ENCODE peak calls at places on chromosomes 1 and 21, in seven cellular contexts. L is BJ, M is neural progenitor cell, I is PC-3, N is upper lobe of left lung, V is type B pancreatic cell, J is esophagus squamous epithelium. K is an unnamed sample.

GRCh38 chr1:234619794-234620247 is 9.8 kb upstream of the IRF2BP2 start:
- DNase-seq in L (no peak), M (no peak), I (no peak), N (no peak), V (no peak), J (no peak), K (no peak)

GRCh38 chr1:64220241-64220640 is 16.8 kb downstream of the UBE2U start:
- DNase-seq in L (no peak), M (no peak), I (no peak), N (no peak), V (no peak), J (no peak), K (no peak)

GRCh38 chr1:45974541-45975269 is 157.7 kb downstream of the PIK3R3 start:
- DNase-seq in L (no peak), M (no peak), I (peak), N (no peak), V (no peak), J (no peak), K (no peak)

GRCh38 chr21:33026878-33027400 is 1.2 kb downstream of the OLIG2 start:
- DNase-seq in L (no peak), M (peak), I (no peak), N (no peak), V (no peak), J (no peak), K (no peak)

GRCh38 chr1:12013317-12013588 is 6.0 kb upstream of the MIIP start:
- DNase-seq in L (no peak), M (no peak), I (no peak), N (no peak), V (no peak), J (no peak), K (no peak)

GRCh38 chr1:181476581-181476980 is 6.7 kb upstream of the CACNA1E start:
- DNase-seq in L (no peak), M (no peak), I (no peak), N (no peak), V (no peak), J (no peak), K (no peak)

GRCh38 chr1:6180215-6180577 is at the start of gene CHD5:
- DNase-seq in L (no peak), M (peak), I (peak), N (no peak), V (no peak), J (no peak), K (peak)

GRCh38 chr1:195591917-195592672 is 1016.1 kb downstream of the KCNT2 start:
- DNase-seq in L (peak), M (no peak), I (peak), N (no peak), V (no peak), J (no peak), K (no peak)

GRCh38 chr1:145871994-145872411 is 13.1 kb upstream of the PIAS3 start:
- DNase-seq in L (no peak), M (peak), I (no peak), N (peak), V (no peak), J (no peak), K (no peak)

GRCh38 chr1:161160763-161161162 is 1.5 kb downstream of the USP21 start:
- DNase-seq in L (no peak), M (no peak), I (no peak), N (no peak), V (no peak), J (no peak), K (no peak)

GRCh38 chr1:9651565-9652378 is at the start of gene PIK3CD:
- DNase-seq in L (no peak), M (peak), I (peak), N (no peak), V (no peak), J (no peak), K (no peak)

GRCh38 chr1:113040041-113040440 is 33.0 kb upstream of the LRIG2 start:
- DNase-seq in L (no peak), M (no peak), I (no peak), N (no peak), V (no peak), J (no peak), K (no peak)

GRCh38 chr1:245168921-245169320 is 14.1 kb downstream of the KIF26B start:
- DNase-seq in L (no peak), M (no peak), I (no peak), N (no peak), V (no peak), J (no peak), K (no peak)

GRCh38 chr21:43361493-43362296 is 65.2 kb downstream of the SIK1 start:
- DNase-seq in L (no peak), M (no peak), I (no peak), N (peak), V (no peak), J (no peak), K (no peak)

GRCh38 chr1:157580179-157580827 is 17.6 kb downstream of the FCRL4 start:
- DNase-seq in L (peak), M (peak), I (peak), N (no peak), V (no peak), J (no peak), K (no peak)

DNA sequence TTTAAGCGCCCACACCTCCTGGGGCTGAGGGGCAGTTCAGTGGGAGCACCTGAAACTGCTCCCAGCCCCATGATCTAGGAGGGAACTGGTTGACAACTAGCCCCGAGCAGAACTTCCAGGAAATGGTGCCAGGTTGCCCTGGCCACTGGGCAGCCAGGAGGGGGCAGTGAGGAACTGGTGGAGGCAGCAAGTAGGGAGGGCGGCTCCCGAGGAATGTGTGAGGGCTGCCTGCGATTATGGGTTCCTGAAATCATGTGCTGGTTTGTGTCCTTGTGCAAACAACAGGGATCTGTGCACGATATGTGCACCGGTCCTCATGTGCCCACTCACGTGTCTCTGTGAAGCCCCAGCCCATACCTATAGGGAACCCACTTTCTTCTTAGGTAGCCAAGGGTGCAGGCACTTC is 9.9 kb downstream of the GPR3 start:
- DNase-seq in L (no peak), M (peak), I (peak), N (peak), V (no peak), J (no peak), K (peak)
- TF ChIP-seq CTCF in L (peak), M (peak), I (peak), N (peak), V (peak), J (peak), K (peak)

DNA sequence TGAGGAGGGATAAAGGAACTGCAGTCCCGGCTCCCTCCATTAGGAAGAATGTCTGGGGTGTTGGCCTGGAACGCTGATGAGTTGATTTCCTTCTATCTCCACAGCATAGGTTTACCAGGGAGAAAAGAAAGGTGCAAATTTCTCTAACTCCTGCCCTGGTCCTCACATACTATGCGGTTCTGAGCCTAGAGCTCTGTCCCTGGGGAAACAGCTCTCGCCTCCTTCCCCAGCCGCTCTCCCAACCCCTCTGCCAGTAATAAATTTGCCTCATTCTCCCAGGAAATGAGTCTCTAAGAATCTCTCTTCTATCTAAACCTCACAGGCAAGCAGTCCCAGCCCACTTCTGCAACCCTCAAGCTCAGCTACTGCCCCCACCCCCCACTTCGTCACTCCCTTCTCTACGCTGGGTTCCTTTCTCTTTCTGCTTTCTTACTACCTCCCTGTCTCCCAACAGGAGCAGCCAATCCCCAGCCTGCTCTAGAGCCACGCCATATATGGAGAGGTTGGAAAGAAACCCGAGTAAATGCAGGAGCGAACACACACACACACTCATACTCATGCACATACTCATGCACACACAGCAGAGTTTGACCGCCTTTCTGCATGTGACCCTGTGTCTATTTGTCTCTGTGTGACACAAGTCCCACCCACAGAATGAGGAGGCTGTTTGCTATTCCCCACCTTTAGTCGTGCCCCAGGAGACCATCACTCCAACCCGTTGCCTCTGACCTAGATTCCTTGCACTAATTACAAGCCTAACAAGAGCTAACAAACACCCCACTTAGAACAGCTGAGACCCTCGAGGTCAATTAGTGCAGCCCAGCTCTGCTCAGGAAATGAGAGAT is 13.4 kb downstream of the PLEKHO1 start:
- DNase-seq in L (peak), M (peak), I (peak), N (peak), V (peak), J (peak), K (peak)
- TF ChIP-seq CTCF in L (peak), M (no peak), I (no peak), N (no peak), V (peak), J (peak), K (peak)

GRCh38 chr1:23555949-23556640 is 3.2 kb downstream of the ID3 start:
- DNase-seq in L (peak), M (peak), I (peak), N (no peak), V (no peak), J (no peak), K (no peak)

GRCh38 chr1:23553896-23554480 is 5.3 kb downstream of the ID3 start:
- DNase-seq in L (no peak), M (peak), I (no peak), N (no peak), V (no peak), J (no peak), K (no peak)

GRCh38 chr1:23555225-23555801 is 4.0 kb downstream of the ID3 start:
- DNase-seq in L (no peak), M (peak), I (no peak), N (no peak), V (no peak), J (no peak), K (no peak)

GRCh38 chr1:23553206-23553895 is 6.0 kb downstream of the ID3 start:
- DNase-seq in L (no peak), M (no peak), I (no peak), N (no peak), V (no peak), J (no peak), K (no peak)

DNA sequence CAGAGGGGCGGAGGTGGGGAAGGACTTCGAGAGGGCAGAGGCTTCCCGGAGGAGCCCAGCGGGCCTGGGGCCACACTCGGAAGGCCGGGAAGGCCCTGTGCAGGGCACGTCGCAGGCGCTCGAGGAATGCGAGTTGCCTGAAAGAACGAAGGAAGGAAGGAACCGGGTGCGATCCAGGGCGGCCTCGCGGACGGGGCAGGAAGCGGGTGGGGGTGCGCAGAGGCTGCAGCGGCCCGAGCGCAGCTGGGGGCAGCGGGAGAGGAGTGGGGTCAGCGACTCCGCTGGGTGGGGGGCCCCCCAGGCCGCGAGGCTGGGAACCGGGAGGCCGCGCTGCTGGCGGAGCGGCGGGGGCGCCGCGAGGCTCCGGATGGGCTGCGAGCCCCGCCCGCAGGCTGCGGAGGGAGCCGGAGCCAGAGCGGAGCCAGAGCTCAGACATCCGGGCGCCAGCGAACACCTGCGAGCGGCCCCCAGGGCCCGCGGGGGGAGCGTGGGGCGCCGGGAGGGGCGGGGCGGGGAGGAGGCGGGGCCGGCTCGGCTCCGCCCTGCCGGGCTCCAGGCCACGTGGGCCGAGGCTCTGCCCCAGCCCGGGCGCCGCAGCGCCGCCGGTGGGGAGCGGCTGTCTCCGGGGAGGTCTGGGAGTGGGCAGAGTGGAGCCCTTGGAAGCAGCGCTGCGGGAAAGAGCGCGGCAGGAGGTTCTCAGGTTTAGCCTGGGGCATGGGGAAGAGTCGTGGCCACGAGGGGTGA is 4.6 kb downstream of the ID3 start:
- DNase-seq in L (no peak), M (peak), I (peak), N (peak), V (peak), J (no peak), K (peak)
- TF ChIP-seq CTCF in L (peak), M (peak), I (peak), N (no peak), V (peak), J (no peak), K (peak)

GRCh38 chr1:39326836-39327235 is 122.3 kb downstream of the MACF1 start:
- DNase-seq in L (no peak), M (no peak), I (no peak), N (no peak), V (no peak), J (no peak), K (no peak)
- TF ChIP-seq CTCF in L (no peak), M (no peak), I (no peak), N (no peak), V (no peak), J (no peak), K (no peak)

GRCh38 chr1:1246601-1247340 is at the start of gene C1QTNF12:
- DNase-seq in L (no peak), M (peak), I (no peak), N (no peak), V (no peak), J (no peak), K (no peak)
- TF ChIP-seq CTCF in L (no peak), M (no peak), I (peak), N (no peak), V (no peak), J (no peak), K (no peak)

DNA sequence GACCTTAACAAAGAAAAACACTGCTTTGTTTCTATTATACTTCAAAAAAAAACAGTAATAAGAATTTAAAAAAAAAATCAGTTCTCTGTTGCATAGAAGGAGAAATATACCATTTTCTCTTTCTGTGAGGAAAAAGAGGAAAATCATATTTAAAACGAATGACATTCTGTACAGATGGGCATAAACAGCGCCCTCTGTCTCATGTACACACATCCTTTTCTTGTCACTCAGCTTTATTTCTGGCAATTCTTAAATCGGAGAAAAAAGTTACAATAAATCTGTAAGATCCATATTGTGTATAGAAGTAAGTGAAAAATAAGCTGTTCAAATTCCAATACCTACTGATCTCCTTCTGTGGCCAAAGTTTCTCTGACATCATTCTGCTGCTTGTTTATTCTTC is 245.4 kb downstream of the SMYD3 start:
- DNase-seq in L (no peak), M (no peak), I (peak), N (no peak), V (no peak), J (no peak), K (no peak)
- TF ChIP-seq CTCF in L (no peak), M (peak), I (peak), N (no peak), V (peak), J (no peak), K (peak)

DNA sequence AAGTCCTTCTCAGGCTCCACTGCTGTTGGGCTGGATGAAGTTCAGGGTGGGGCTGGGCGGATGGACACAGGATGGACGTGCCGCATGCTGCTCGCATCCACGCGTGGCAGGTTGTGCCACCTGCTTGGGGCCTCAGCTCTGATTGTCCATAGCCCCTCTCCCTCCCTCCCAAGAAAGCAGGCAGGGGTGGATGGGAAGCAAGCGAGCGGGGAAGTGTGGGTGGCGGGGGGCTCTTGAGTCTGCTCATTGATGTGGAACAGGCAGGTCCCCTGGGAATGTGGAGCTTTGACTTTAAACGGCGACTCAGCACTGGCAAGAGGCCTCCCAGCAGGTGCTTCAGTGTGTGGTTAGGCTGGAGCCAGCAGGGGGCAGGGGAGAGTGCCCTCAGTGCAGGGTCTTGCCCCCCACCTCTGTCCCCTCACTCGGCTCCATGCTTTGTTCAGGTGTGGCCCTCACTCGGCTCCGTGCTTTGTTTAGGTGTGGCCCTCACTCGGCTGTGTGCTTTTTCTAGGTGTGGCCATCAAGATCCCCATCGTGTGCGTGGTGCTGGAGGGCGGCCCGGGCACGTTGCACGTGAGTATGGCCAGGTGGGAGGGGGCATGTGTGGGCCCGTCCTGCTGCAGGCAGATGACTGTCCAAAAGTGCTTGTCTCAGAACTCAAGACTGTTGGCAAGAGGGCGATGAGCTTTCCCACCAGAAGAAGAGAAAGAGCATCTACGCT is 23.9 kb downstream of the TRPM2 start:
- DNase-seq in L (no peak), M (peak), I (no peak), N (no peak), V (peak), J (no peak), K (no peak)
- TF ChIP-seq CTCF in L (no peak), M (peak), I (peak), N (no peak), V (peak), J (no peak), K (no peak)